ENCODE peak calls at places on chromosomes 12 and 14, in five cellular contexts. O is GM23338, C is ovary, K is PC-9, D is Caco-2. L is an unnamed sample. For H3K36me3, the result is how much of the 10 kb centered on the place peaks cover.

GRCh38 chr14:35332517-35333346 is 40.5 kb downstream of the PSMA6 start:
- DNase-seq in O (peak), C (no peak), K (peak), D (no peak), L (no peak)

GRCh38 chr12:116919247-116919671 is 8.5 kb downstream of the FBXW8 start:
- DNase-seq in O (no peak), C (no peak), K (no peak), D (no peak), L (no peak)

GRCh38 chr12:108337235-108338223 is 1.6 kb downstream of the CMKLR1 start:
- DNase-seq in O (peak), C (no peak), K (no peak), D (no peak), L (peak)

GRCh38 chr12:27824126-27824842 is 44.2 kb upstream of the MANSC4 start:
- DNase-seq in O (no peak), C (no peak), K (no peak), D (no peak), L (no peak)

GRCh38 chr12:104877107-104877705 is 80.9 kb downstream of the SLC41A2 start:
- DNase-seq in O (peak), C (peak), K (peak), D (no peak), L (no peak)

GRCh38 chr14:24060984-24061913 is 9.4 kb downstream of the CARMIL3 start:
- DNase-seq in O (no peak), C (no peak), K (no peak), D (no peak), L (no peak)

GRCh38 chr12:82874935-82875334 is 188.2 kb downstream of the TMTC2 start:
- DNase-seq in O (no peak), C (no peak), K (no peak), D (no peak), L (no peak)

GRCh38 chr14:24279301-24280186 is 8.1 kb upstream of the RABGGTA start:
- DNase-seq in O (no peak), C (no peak), K (peak), D (no peak), L (no peak)

GRCh38 chr12:96344124-96344695 is 56.0 kb downstream of the CDK17 start:
- DNase-seq in O (no peak), C (no peak), K (no peak), D (no peak), L (no peak)

GRCh38 chr12:100555722-100556121 is 17.8 kb upstream of the GAS2L3 start:
- DNase-seq in O (no peak), C (no peak), K (no peak), D (no peak), L (no peak)

GRCh38 chr12:20006856-20007255 is 361.5 kb upstream of the PDE3A start:
- DNase-seq in O (no peak), C (no peak), K (no peak), D (no peak), L (no peak)

GRCh38 chr14:98171654-98172053 is 1100.3 kb downstream of the BCL11B start:
- DNase-seq in O (no peak), C (no peak), K (no peak), D (no peak), L (no peak)

GRCh38 chr12:71938728-71939385 is at the start of gene TPH2:
- DNase-seq in O (peak), C (peak), K (no peak), D (peak), L (no peak)

GRCh38 chr12:105769486-105769885 is 369.3 kb downstream of the NUAK1 start:
- DNase-seq in O (no peak), C (no peak), K (no peak), D (no peak), L (no peak)

GRCh38 chr14:22339277-22339676 is 249.7 kb downstream of the DAD1 start:
- DNase-seq in O (no peak), C (peak), K (no peak), D (no peak), L (peak)

GRCh38 chr12:51374856-51375255 is 16.4 kb downstream of the GALNT6 start:
- DNase-seq in O (no peak), C (no peak), K (no peak), D (no peak), L (no peak)

DNA sequence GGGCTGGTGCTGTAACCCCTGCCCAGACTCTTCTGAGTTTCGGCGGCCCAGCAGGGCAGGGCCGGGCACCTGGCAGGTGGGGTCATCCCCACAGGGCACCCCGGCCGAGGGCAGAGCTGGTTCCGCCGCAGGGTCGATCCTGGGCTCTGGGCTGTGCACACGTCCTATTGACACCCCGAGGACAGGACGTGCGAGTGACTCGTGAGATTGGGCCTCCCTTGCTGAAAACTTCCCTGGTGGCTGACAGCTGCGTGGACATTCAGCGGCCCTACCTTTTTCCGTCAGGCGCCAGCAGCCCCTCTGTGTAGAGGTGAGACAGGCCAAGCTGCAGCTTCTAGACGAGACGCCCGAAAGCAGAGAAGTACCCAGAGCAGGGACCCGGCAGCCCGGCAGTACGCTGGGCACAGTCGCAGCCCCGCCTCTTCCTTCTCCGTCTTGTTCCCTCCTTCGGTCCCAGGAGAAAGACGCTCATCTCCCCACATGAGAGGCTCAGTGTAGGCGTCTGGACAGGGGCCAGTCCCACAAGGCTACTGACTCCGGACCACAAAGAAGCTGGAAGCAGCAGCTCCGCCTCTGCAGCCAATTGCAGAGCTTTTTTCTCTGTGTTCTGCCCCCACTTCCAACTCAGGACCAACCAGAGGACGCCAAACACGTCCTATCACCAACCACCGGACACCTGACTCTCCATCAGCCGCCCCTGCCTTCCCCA is at the start of gene LRCOL1:
- DNase-seq in O (no peak), C (no peak), K (no peak), D (no peak), L (no peak)
- H3K4me3 ChIP-seq in O (no peak), C (no peak), K (no peak), D (no peak), L (no peak)

GRCh38 chr12:110311903-110312302 is 30.9 kb downstream of the ATP2A2 start:
- DNase-seq in O (no peak), C (no peak), K (no peak), D (no peak), L (no peak)

GRCh38 chr12:110304061-110304551 is 23.1 kb downstream of the ATP2A2 start:
- DNase-seq in O (no peak), C (no peak), K (no peak), D (no peak), L (no peak)

GRCh38 chr12:110310754-110311153 is 29.7 kb downstream of the ATP2A2 start:
- DNase-seq in O (no peak), C (no peak), K (no peak), D (no peak), L (no peak)

GRCh38 chr12:110312581-110313360 is 31.7 kb downstream of the ATP2A2 start:
- DNase-seq in O (no peak), C (no peak), K (peak), D (no peak), L (no peak)

GRCh38 chr12:110307372-110307771 is 26.3 kb downstream of the ATP2A2 start:
- DNase-seq in O (no peak), C (no peak), K (no peak), D (no peak), L (no peak)
- H3K36me3 ChIP-seq in O (under half), C (under half), K (under half), D (under half), L (under half)

GRCh38 chr12:32877670-32878459 is 18.7 kb downstream of the PKP2 start:
- DNase-seq in O (no peak), C (no peak), K (no peak), D (no peak), L (no peak)
- H3K4me3 ChIP-seq in O (no peak), C (no peak), K (no peak), D (no peak), L (no peak)

DNA sequence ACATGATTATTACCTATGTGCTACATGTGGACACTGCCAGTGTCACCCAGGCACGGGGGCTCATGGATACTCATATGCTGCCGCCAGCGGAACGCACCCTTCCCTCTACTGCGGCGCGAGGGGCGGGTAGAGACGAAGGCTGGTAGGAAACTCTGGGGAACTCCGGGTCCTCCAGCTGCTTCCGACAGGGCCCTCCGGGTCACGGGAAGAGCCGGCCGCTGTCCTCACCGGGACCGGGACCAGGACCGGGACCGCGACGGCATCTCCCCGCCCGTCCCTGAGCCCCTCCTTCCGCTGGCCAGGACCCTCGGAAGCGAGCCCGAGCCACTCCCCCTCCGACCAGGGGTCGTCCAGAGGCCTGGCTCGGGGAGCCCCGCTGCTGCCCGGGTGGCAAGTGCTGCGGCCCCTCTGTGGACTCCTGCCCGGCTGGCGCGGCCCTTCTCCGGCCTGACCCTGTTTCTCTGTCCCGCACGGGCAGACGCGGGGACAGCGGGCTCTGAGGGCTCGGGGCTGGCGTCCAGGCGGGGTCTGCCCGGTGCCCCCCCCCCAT is 209.6 kb downstream of the ADGRD1 start:
- DNase-seq in O (no peak), C (no peak), K (no peak), D (no peak), L (no peak)
- H3K36me3 ChIP-seq in O (under half), C (under half), K (under half), D (under half), L (under half)

DNA sequence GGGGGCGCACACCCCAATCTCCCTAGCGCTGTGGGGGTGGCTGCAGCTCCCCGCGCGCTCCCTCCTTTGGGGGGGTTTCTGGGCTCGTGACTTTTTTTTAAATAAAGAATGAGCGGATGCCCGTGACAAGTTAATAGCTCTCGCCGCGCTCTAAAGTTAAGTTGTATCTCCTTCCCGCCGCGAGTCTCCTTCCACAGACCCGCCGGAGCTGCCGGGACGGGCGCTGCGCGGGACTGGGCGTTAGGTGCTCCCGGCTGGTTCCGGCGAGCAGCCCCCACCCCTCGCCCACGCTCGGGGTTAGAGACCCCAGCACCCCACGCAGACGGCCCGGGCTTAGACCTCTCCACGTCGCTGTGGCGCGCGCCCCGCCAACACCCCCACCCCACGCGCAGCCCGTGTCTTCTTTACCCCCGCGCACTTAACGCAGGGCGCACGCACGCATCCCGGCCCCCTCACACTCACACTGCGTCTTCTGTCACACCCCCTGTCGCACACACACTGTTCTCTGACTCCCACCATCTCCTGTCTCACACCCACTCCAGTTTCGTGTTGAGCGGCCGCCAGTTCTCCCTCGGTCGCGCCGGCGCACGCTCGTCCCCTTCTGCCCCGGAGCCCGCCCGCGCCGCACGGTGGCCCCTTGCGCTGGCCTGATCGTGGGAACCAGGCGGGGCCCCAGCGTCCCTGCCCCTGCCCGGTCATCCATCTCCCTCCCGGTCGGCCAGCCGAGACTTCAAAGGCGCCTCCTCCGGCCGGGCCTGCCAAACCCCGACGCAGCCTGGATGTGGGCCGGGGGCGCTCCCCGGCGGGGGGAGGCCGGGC is 82.4 kb upstream of the HMGA2 start:
- DNase-seq in O (peak), C (peak), K (no peak), D (peak), L (no peak)
- H3K4me3 ChIP-seq in O (peak), C (peak), K (no peak), D (peak), L (peak)

DNA sequence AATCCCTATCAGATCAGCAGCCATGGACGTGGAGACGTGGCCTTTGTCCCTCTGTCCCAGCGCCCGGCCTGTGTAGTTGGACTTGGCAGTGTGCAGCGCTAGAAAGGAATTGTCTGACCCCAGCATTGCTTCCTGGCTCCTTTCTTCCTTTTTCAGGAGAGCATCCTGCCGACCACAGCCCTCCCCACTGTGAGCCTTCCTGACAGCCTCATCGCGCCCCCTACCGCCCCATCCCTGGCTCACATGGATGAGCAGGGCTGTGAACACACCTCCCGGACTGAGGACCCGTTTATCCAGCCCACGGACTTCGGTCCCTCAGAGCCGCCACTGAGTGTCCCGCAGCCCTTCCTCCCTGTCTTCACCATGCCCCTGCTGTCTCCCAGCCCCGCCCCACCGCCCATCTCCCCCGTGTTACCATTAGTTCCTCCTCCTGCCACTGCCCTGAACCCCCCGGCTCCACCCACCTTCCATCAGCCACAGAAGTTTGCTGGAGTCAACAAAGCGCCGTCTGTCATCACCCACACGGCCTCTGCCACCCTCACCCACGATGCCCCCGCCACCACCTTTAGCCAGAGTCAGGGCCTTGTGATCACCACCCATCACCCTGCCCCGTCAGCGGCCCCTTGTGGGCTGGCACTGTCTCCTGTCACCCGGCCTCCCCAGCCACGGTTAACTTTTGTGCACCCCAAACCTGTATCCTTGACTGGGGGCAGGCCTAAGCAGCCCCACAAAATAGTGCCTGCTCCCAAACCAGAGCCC is 40.6 kb downstream of the IL31 start:
- DNase-seq in O (peak), C (no peak), K (no peak), D (no peak), L (no peak)
- H3K36me3 ChIP-seq in O (under half), C (under half), K (under half), D (under half), L (half or more)

GRCh38 chr12:9960613-9961012 is 10.6 kb upstream of the CLEC12A start:
- DNase-seq in O (no peak), C (no peak), K (no peak), D (no peak), L (no peak)
- H3K4me3 ChIP-seq in O (no peak), C (no peak), K (no peak), D (no peak), L (no peak)

DNA sequence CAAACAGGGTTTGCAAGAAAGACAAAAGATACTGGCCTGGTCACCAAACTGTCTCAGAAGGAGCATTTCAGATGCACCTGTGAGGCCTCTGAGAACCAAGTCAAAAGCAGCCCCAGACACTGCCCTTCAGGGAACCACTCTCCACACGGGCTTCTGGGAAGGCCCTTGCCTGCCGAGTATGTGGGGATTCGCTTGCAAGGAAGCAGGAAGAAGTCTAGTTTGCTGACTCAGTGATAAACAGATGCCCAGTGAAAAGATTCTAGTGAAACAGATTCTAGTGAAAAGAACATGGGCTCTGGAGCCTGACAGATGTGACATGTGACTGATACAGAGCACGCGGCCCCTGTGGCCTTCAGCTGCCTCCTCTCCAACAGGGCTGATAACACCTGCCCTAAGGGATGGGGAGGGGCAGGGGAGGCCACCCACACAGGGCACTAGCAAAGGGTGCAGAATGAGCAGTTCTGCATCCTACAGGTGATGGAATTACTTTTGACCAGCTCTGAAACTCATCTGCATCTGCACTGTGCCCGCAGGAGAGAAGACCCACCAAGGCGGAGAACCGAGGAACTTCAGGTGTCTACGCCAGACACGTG is 19.1 kb downstream of the AMN start:
- DNase-seq in O (no peak), C (no peak), K (no peak), D (no peak), L (no peak)
- H3K36me3 ChIP-seq in O (under half), C (under half), K (under half), D (under half), L (half or more)

L was measured in ascending aorta.